ENCODE peak calls at places on chromosomes 3 and 15, in four cellular contexts. D, F, T and Y are unnamed samples.

GRCh38 chr3:136882575-136882974 is 20.6 kb downstream of the NCK1 start:
- DNase-seq in F (no peak), T (peak; percentile 35), D (no peak), Y (no peak)

GRCh38 chr3:179068779-179069530 is 2.7 kb downstream of the ZMAT3 start:
- DNase-seq in D (no peak), F (peak; percentile 22), T (peak; percentile 14), Y (no peak)

GRCh38 chr3:65955792-65956477 is 82.8 kb downstream of the MAGI1 start:
- DNase-seq in F (no peak), D (no peak), T (no peak), Y (no peak)

GRCh38 chr3:41267975-41268640 is 68.8 kb downstream of the CTNNB1 start:
- DNase-seq in D (no peak), F (peak; percentile 96), T (no peak), Y (no peak)

GRCh38 chr3:124920718-124921117 is 13.8 kb downstream of the MUC13 start:
- DNase-seq in F (no peak), D (no peak), T (no peak), Y (no peak)

GRCh38 chr3:149879872-149880271 is 66.9 kb downstream of the RNF13 start:
- DNase-seq in F (peak; percentile 48), D (peak; percentile 81), T (no peak), Y (peak; percentile 62)

GRCh38 chr3:95289295-95289694 is 1226.4 kb downstream of the NSUN3 start:
- DNase-seq in T (no peak), F (peak; percentile 38), D (no peak), Y (no peak)

GRCh38 chr3:64216706-64217105 is 8.6 kb downstream of the PRICKLE2 start:
- DNase-seq in D (no peak), F (no peak), T (no peak), Y (peak; percentile 49)

GRCh38 chr3:141335531-141336042 is 32.7 kb upstream of the ZBTB38 start:
- DNase-seq in F (no peak), T (no peak), D (no peak), Y (no peak)

GRCh38 chr3:149310796-149311534 is 22.5 kb downstream of the TM4SF18 start:
- DNase-seq in F (no peak), D (no peak), T (no peak), Y (no peak)

GRCh38 chr3:26145769-26146168 is 355.9 kb downstream of the OXSM start:
- DNase-seq in D (no peak), T (no peak), F (no peak), Y (no peak)

GRCh38 chr15:92683511-92683834 is 27.9 kb upstream of the FAM174B start:
- DNase-seq in D (peak; percentile 54), T (no peak), F (no peak), Y (no peak)

GRCh38 chr15:85583404-85584390 is 203.3 kb downstream of the AKAP13 start:
- DNase-seq in T (peak; percentile 10), F (peak; percentile 73), D (peak; percentile 42), Y (peak; percentile 63)

GRCh38 chr3:123854905-123855304 is 29.2 kb downstream of the MYLK start:
- DNase-seq in T (no peak), D (no peak), F (no peak), Y (no peak)

GRCh38 chr15:48842501-48842900 is 31.6 kb upstream of the CEP152 start:
- DNase-seq in F (no peak), D (peak; percentile 41), T (no peak), Y (no peak)

GRCh38 chr3:43737001-43737440 is 46.3 kb downstream of the ABHD5 start:
- DNase-seq in F (no peak), T (no peak), D (no peak), Y (no peak)

GRCh38 chr3:184332370-184333090 is 4.9 kb upstream of the FAM131A start:
- DNase-seq in F (no peak), D (no peak), T (no peak), Y (peak; percentile 36)